ENCODE peak calls at places on chromosomes 5 and 9, in nine cellular contexts. R is fibroblast of the conjunctiva; D is GM12892; E is PC-9; V is fibroblast of the aortic adventitia; X is GM12891; Y is NCI-H146; K is activated CD4-positive, CD25-positive, alpha-beta regulatory T cell; C is GM04503. I is an unnamed sample.

GRCh38 chr9:127122176-127123151 is at the start of gene ANGPTL2:
- DNase-seq in R (peak; percentile 95), D (no peak), E (no peak), V (peak; percentile 94), X (peak; percentile 64), Y (peak; percentile 58), K (no peak), C (peak; percentile 77), I (peak; percentile 65)

GRCh38 chr9:135701067-135701967 is 668 bp upstream of the KCNT1 start:
- DNase-seq in R (no peak), D (no peak), E (no peak), V (no peak), X (no peak), Y (no peak), K (no peak), C (no peak), I (no peak)

GRCh38 chr5:52498607-52499006 is 289.1 kb upstream of the ITGA1 start:
- DNase-seq in R (no peak), D (no peak), E (no peak), V (no peak), X (no peak), Y (no peak), K (no peak), C (no peak), I (no peak)

GRCh38 chr5:43425965-43426364 is 13.8 kb upstream of the CCL28 start:
- DNase-seq in R (no peak), D (no peak), E (peak; percentile 85), V (peak; percentile 83), X (no peak), Y (no peak), K (no peak), C (peak; percentile 61), I (peak; percentile 49)

GRCh38 chr5:103829585-103829984 is 267.0 kb upstream of the NUDT12 start:
- DNase-seq in R (no peak), D (no peak), E (no peak), V (no peak), X (no peak), Y (no peak), K (no peak), C (no peak), I (no peak)

GRCh38 chr9:588952-589351 is 252.5 kb upstream of the DMRT1 start:
- DNase-seq in R (no peak), D (no peak), E (no peak), V (no peak), X (no peak), Y (no peak), K (no peak), C (no peak), I (no peak)

GRCh38 chr9:117188394-117188793 is 226.5 kb downstream of the ASTN2 start:
- DNase-seq in R (no peak), D (no peak), E (no peak), V (no peak), X (no peak), Y (no peak), K (no peak), C (no peak), I (no peak)

GRCh38 chr9:114501786-114502682 is 3.2 kb downstream of the WHRN start:
- DNase-seq in R (no peak), D (no peak), E (peak; percentile 49), V (no peak), X (no peak), Y (peak; percentile 60), K (no peak), C (no peak), I (no peak)

GRCh38 chr9:124913378-124913777 is 27.5 kb downstream of the GOLGA1 start:
- DNase-seq in R (no peak), D (no peak), E (no peak), V (no peak), X (no peak), Y (no peak), K (no peak), C (no peak), I (no peak)

GRCh38 chr9:133408042-133408441 is 9.8 kb downstream of the REXO4 start:
- DNase-seq in R (no peak), D (no peak), E (no peak), V (no peak), X (no peak), Y (no peak), K (no peak), C (no peak), I (no peak)

GRCh38 chr5:37938086-37938852 is 98.4 kb upstream of the GDNF start:
- DNase-seq in R (no peak), D (no peak), E (no peak), V (no peak), X (no peak), Y (no peak), K (no peak), C (no peak), I (no peak)

GRCh38 chr9:136052991-136053756 is 41.9 kb downstream of the NACC2 start:
- DNase-seq in R (no peak), D (peak; percentile 6), E (no peak), V (no peak), X (no peak), Y (no peak), K (no peak), C (no peak), I (no peak)

GRCh38 chr9:73172811-73173210 is 21.1 kb downstream of the ANXA1 start:
- DNase-seq in R (no peak), D (no peak), E (no peak), V (no peak), X (no peak), Y (no peak), K (no peak), C (no peak), I (no peak)

GRCh38 chr9:133782157-133783130 is 44.3 kb upstream of the SARDH start:
- DNase-seq in R (peak; percentile 35), D (peak; percentile 63), E (peak; percentile 42), V (peak; percentile 71), X (peak; percentile 73), Y (peak; percentile 4), K (peak; percentile 42), C (no peak), I (peak; percentile 19)

GRCh38 chr9:127495884-127496555 is 44.7 kb downstream of the LRSAM1 start:
- DNase-seq in R (no peak), D (no peak), E (no peak), V (no peak), X (no peak), Y (no peak), K (no peak), C (no peak), I (no peak)

GRCh38 chr9:17725399-17726010 is 146.6 kb downstream of the SH3GL2 start:
- DNase-seq in R (no peak), D (no peak), E (no peak), V (no peak), X (no peak), Y (no peak), K (no peak), C (no peak), I (no peak)

GRCh38 chr5:57184322-57184721 is 10.5 kb downstream of the GPBP1 start:
- DNase-seq in R (no peak), D (no peak), E (no peak), V (no peak), X (no peak), Y (no peak), K (no peak), C (no peak), I (no peak)

GRCh38 chr5:167460449-167461020 is 830.9 kb upstream of the WWC1 start:
- DNase-seq in R (no peak), D (no peak), E (no peak), V (no peak), X (no peak), Y (no peak), K (no peak), C (no peak), I (no peak)

GRCh38 chr5:166961938-166962337 is 1329.5 kb upstream of the WWC1 start:
- DNase-seq in R (no peak), D (no peak), E (no peak), V (no peak), X (no peak), Y (no peak), K (no peak), C (no peak), I (no peak)

GRCh38 chr9:131698715-131699053 is 41.2 kb downstream of the RAPGEF1 start:
- DNase-seq in R (no peak), D (no peak), E (no peak), V (no peak), X (no peak), Y (no peak), K (no peak), C (no peak), I (no peak)

GRCh38 chr9:138103111-138103823 is 225.7 kb downstream of the CACNA1B start:
- DNase-seq in R (no peak), D (no peak), E (no peak), V (no peak), X (no peak), Y (no peak), K (no peak), C (no peak), I (no peak)

GRCh38 chr9:90322296-90322695 is 320.3 kb downstream of the DIRAS2 start:
- DNase-seq in R (no peak), D (no peak), E (no peak), V (peak; percentile 69), X (no peak), Y (no peak), K (no peak), C (no peak), I (no peak)

GRCh38 chr5:16464664-16465543 is 696 bp downstream of the ZNF622 start:
- DNase-seq in R (no peak), D (no peak), E (no peak), V (peak; percentile 19), X (no peak), Y (no peak), K (no peak), C (no peak), I (no peak)

GRCh38 chr5:65481635-65482271 is at the start of gene ADAMTS6:
- DNase-seq in R (peak; percentile 99), D (peak; percentile 31), E (no peak), V (peak; percentile 99), X (peak; percentile 31), Y (peak; percentile 49), K (peak; percentile 32), C (peak; percentile 80), I (peak; percentile 90)

GRCh38 chr5:157290156-157290980 is 24.4 kb downstream of the CYFIP2 start:
- DNase-seq in R (no peak), D (no peak), E (no peak), V (peak; percentile 25), X (no peak), Y (no peak), K (no peak), C (peak; percentile 45), I (peak; percentile 64)

GRCh38 chr9:35341585-35341984 is 148.3 kb upstream of the RUSC2 start:
- DNase-seq in R (peak; percentile 60), D (no peak), E (no peak), V (peak; percentile 89), X (no peak), Y (no peak), K (no peak), C (peak; percentile 62), I (peak; percentile 40)

GRCh38 chr5:34736445-34737119 is 80.5 kb downstream of the RAI14 start:
- DNase-seq in R (no peak), D (no peak), E (peak; percentile 63), V (peak; percentile 50), X (no peak), Y (peak; percentile 22), K (no peak), C (no peak), I (no peak)

GRCh38 chr5:126525630-126526245 is 69.3 kb downstream of the ALDH7A1 start:
- DNase-seq in R (no peak), D (no peak), E (no peak), V (peak; percentile 61), X (no peak), Y (no peak), K (no peak), C (no peak), I (no peak)

GRCh38 chr9:27572566-27572917 is 739 bp downstream of the C9orf72 start:
- DNase-seq in R (peak; percentile 10), D (no peak), E (peak; percentile 74), V (peak; percentile 32), X (no peak), Y (peak; percentile 66), K (peak; percentile 31), C (peak; percentile 12), I (no peak)